ENCODE peak calls at places on chromosomes 2 and 18, in seven cellular contexts. One of them, this sample, is unnamed.

GRCh38 chr18:10170375-10170774 is 256.6 kb downstream of the VAPA start:
- DNase-seq in cardiac muscle cell: peak
- DNase-seq in progenitor cell of endocrine pancreas: no peak
- DNase-seq in nephron progenitor cell: no peak
- DNase-seq in neural crest cell: no peak
- DNase-seq in GM20000: no peak
- DNase-seq in WTC11: no peak
- DNase-seq in this sample: no peak

GRCh38 chr2:102033028-102033749 is 41.4 kb downstream of the IL1R2 start:
- DNase-seq in cardiac muscle cell: peak
- DNase-seq in progenitor cell of endocrine pancreas: no peak
- DNase-seq in nephron progenitor cell: no peak
- DNase-seq in neural crest cell: no peak
- DNase-seq in GM20000: no peak
- DNase-seq in WTC11: no peak
- DNase-seq in this sample: no peak

GRCh38 chr2:237429761-237430160 is 15.8 kb upstream of the COL6A3 start:
- DNase-seq in cardiac muscle cell: no peak
- DNase-seq in progenitor cell of endocrine pancreas: no peak
- DNase-seq in nephron progenitor cell: no peak
- DNase-seq in neural crest cell: no peak
- DNase-seq in GM20000: no peak
- DNase-seq in WTC11: no peak
- DNase-seq in this sample: no peak

GRCh38 chr2:176446718-176447414 is 177.6 kb downstream of the MTX2 start:
- DNase-seq in cardiac muscle cell: no peak
- DNase-seq in progenitor cell of endocrine pancreas: no peak
- DNase-seq in nephron progenitor cell: no peak
- DNase-seq in neural crest cell: no peak
- DNase-seq in GM20000: no peak
- DNase-seq in WTC11: no peak
- DNase-seq in this sample: no peak

GRCh38 chr2:27356056-27356381 is 545 bp downstream of the GTF3C2 start:
- DNase-seq in cardiac muscle cell: peak
- DNase-seq in progenitor cell of endocrine pancreas: no peak
- DNase-seq in nephron progenitor cell: peak
- DNase-seq in neural crest cell: peak
- DNase-seq in GM20000: no peak
- DNase-seq in WTC11: peak
- DNase-seq in this sample: no peak

GRCh38 chr18:48122816-48123215 is 192.4 kb upstream of the SMAD2 start:
- DNase-seq in cardiac muscle cell: no peak
- DNase-seq in progenitor cell of endocrine pancreas: no peak
- DNase-seq in nephron progenitor cell: no peak
- DNase-seq in neural crest cell: no peak
- DNase-seq in GM20000: no peak
- DNase-seq in WTC11: no peak
- DNase-seq in this sample: no peak

GRCh38 chr2:241540766-241541561 is 17.6 kb upstream of the BOK start:
- DNase-seq in cardiac muscle cell: peak
- DNase-seq in progenitor cell of endocrine pancreas: peak
- DNase-seq in nephron progenitor cell: peak
- DNase-seq in neural crest cell: peak
- DNase-seq in GM20000: peak
- DNase-seq in WTC11: peak
- DNase-seq in this sample: no peak

GRCh38 chr18:77065221-77065981 is 67.2 kb downstream of the MBP start:
- DNase-seq in cardiac muscle cell: peak
- DNase-seq in progenitor cell of endocrine pancreas: no peak
- DNase-seq in nephron progenitor cell: no peak
- DNase-seq in neural crest cell: no peak
- DNase-seq in GM20000: no peak
- DNase-seq in WTC11: no peak
- DNase-seq in this sample: peak

GRCh38 chr2:127449439-127449838 is 31.2 kb downstream of the PROC start:
- DNase-seq in cardiac muscle cell: no peak
- DNase-seq in progenitor cell of endocrine pancreas: no peak
- DNase-seq in nephron progenitor cell: no peak
- DNase-seq in neural crest cell: no peak
- DNase-seq in GM20000: no peak
- DNase-seq in WTC11: no peak
- DNase-seq in this sample: no peak

GRCh38 chr2:229431331-229431954 is 160.4 kb upstream of the PID1 start:
- DNase-seq in cardiac muscle cell: peak
- DNase-seq in progenitor cell of endocrine pancreas: no peak
- DNase-seq in nephron progenitor cell: no peak
- DNase-seq in neural crest cell: no peak
- DNase-seq in GM20000: no peak
- DNase-seq in WTC11: no peak
- DNase-seq in this sample: no peak

GRCh38 chr2:218963597-218963996 is 4.1 kb downstream of the CDK5R2 start:
- DNase-seq in cardiac muscle cell: peak
- DNase-seq in progenitor cell of endocrine pancreas: no peak
- DNase-seq in nephron progenitor cell: no peak
- DNase-seq in neural crest cell: no peak
- DNase-seq in GM20000: no peak
- DNase-seq in WTC11: no peak
- DNase-seq in this sample: no peak

GRCh38 chr18:26468931-26469340 is 79.4 kb downstream of the KCTD1 start:
- DNase-seq in cardiac muscle cell: no peak
- DNase-seq in progenitor cell of endocrine pancreas: peak
- DNase-seq in nephron progenitor cell: peak
- DNase-seq in neural crest cell: peak
- DNase-seq in GM20000: peak
- DNase-seq in WTC11: peak
- DNase-seq in this sample: no peak

GRCh38 chr2:24838541-24838940 is 45.3 kb downstream of the CENPO start:
- DNase-seq in cardiac muscle cell: no peak
- DNase-seq in progenitor cell of endocrine pancreas: no peak
- DNase-seq in nephron progenitor cell: no peak
- DNase-seq in neural crest cell: no peak
- DNase-seq in GM20000: no peak
- DNase-seq in WTC11: no peak
- DNase-seq in this sample: no peak

GRCh38 chr2:25582079-25582830 is 91.1 kb downstream of the DTNB start:
- DNase-seq in cardiac muscle cell: no peak
- DNase-seq in progenitor cell of endocrine pancreas: no peak
- DNase-seq in nephron progenitor cell: no peak
- DNase-seq in neural crest cell: no peak
- DNase-seq in GM20000: no peak
- DNase-seq in WTC11: no peak
- DNase-seq in this sample: no peak

GRCh38 chr2:2827691-2828315 is 496.7 kb upstream of the MYT1L start:
- DNase-seq in cardiac muscle cell: no peak
- DNase-seq in progenitor cell of endocrine pancreas: no peak
- DNase-seq in nephron progenitor cell: no peak
- DNase-seq in neural crest cell: no peak
- DNase-seq in GM20000: no peak
- DNase-seq in WTC11: no peak
- DNase-seq in this sample: no peak

GRCh38 chr2:165745916-165746315 is 48.1 kb downstream of the GALNT3 start:
- DNase-seq in cardiac muscle cell: peak
- DNase-seq in progenitor cell of endocrine pancreas: no peak
- DNase-seq in nephron progenitor cell: no peak
- DNase-seq in neural crest cell: no peak
- DNase-seq in GM20000: no peak
- DNase-seq in WTC11: no peak
- DNase-seq in this sample: peak

GRCh38 chr2:138922973-138923563 is 142.9 kb upstream of the NXPH2 start:
- DNase-seq in cardiac muscle cell: peak
- DNase-seq in progenitor cell of endocrine pancreas: no peak
- DNase-seq in nephron progenitor cell: no peak
- DNase-seq in neural crest cell: no peak
- DNase-seq in GM20000: no peak
- DNase-seq in WTC11: no peak
- DNase-seq in this sample: no peak

GRCh38 chr2:120305296-120305695 is 40.6 kb upstream of the INHBB start:
- DNase-seq in cardiac muscle cell: peak
- DNase-seq in progenitor cell of endocrine pancreas: no peak
- DNase-seq in nephron progenitor cell: no peak
- DNase-seq in neural crest cell: no peak
- DNase-seq in GM20000: no peak
- DNase-seq in WTC11: no peak
- DNase-seq in this sample: no peak
- TF ChIP-seq CTCF in cardiac muscle cell: peak
- TF ChIP-seq CTCF in progenitor cell of endocrine pancreas: peak
- TF ChIP-seq CTCF in nephron progenitor cell: no peak
- TF ChIP-seq CTCF in neural crest cell: peak
- TF ChIP-seq CTCF in GM20000: no peak
- TF ChIP-seq CTCF in WTC11: no peak
- TF ChIP-seq CTCF in this sample: no peak

DNA sequence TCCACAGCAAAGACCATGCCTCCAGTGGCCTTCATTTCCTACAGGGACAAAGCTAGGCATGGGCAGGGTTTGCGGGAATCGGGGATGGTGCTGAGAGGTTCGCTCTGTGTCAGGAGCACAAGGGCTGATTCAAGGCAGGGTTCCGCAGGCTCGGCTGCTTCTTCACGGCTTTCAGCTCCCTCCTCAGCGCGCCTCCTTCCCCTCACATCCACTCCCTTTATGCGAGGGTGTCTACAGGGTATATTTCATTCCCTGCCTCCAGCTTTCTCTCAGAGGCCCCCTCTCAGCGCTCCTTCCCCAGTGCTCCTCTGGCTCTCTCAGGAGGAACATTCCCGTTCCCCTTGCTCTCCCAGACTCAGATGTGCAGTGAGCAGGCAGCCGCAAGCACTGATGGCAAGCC is 78.7 kb upstream of the ASB18 start:
- DNase-seq in cardiac muscle cell: no peak
- DNase-seq in progenitor cell of endocrine pancreas: no peak
- DNase-seq in nephron progenitor cell: no peak
- DNase-seq in neural crest cell: no peak
- DNase-seq in GM20000: no peak
- DNase-seq in WTC11: no peak
- DNase-seq in this sample: no peak
- TF ChIP-seq CTCF in cardiac muscle cell: no peak
- TF ChIP-seq CTCF in progenitor cell of endocrine pancreas: no peak
- TF ChIP-seq CTCF in nephron progenitor cell: no peak
- TF ChIP-seq CTCF in neural crest cell: no peak
- TF ChIP-seq CTCF in GM20000: no peak
- TF ChIP-seq CTCF in WTC11: no peak
- TF ChIP-seq CTCF in this sample: no peak

GRCh38 chr2:187118331-187119099 is 269.5 kb upstream of the ZSWIM2 start:
- DNase-seq in cardiac muscle cell: no peak
- DNase-seq in progenitor cell of endocrine pancreas: no peak
- DNase-seq in nephron progenitor cell: no peak
- DNase-seq in neural crest cell: no peak
- DNase-seq in GM20000: no peak
- DNase-seq in WTC11: no peak
- DNase-seq in this sample: no peak
- TF ChIP-seq CTCF in cardiac muscle cell: no peak
- TF ChIP-seq CTCF in progenitor cell of endocrine pancreas: no peak
- TF ChIP-seq CTCF in nephron progenitor cell: no peak
- TF ChIP-seq CTCF in neural crest cell: no peak
- TF ChIP-seq CTCF in GM20000: no peak
- TF ChIP-seq CTCF in WTC11: no peak
- TF ChIP-seq CTCF in this sample: no peak

GRCh38 chr18:59268722-59269562 is 4.3 kb downstream of the RAX start:
- DNase-seq in cardiac muscle cell: peak
- DNase-seq in progenitor cell of endocrine pancreas: peak
- DNase-seq in nephron progenitor cell: peak
- DNase-seq in neural crest cell: peak
- DNase-seq in GM20000: peak
- DNase-seq in WTC11: peak
- DNase-seq in this sample: no peak
- TF ChIP-seq CTCF in cardiac muscle cell: no peak
- TF ChIP-seq CTCF in progenitor cell of endocrine pancreas: peak
- TF ChIP-seq CTCF in nephron progenitor cell: no peak
- TF ChIP-seq CTCF in neural crest cell: peak
- TF ChIP-seq CTCF in GM20000: peak
- TF ChIP-seq CTCF in WTC11: no peak
- TF ChIP-seq CTCF in this sample: no peak

GRCh38 chr2:32212293-32212692 is 46.6 kb downstream of the SLC30A6 start:
- DNase-seq in cardiac muscle cell: no peak
- DNase-seq in progenitor cell of endocrine pancreas: no peak
- DNase-seq in nephron progenitor cell: no peak
- DNase-seq in neural crest cell: no peak
- DNase-seq in GM20000: no peak
- DNase-seq in WTC11: no peak
- DNase-seq in this sample: no peak
- TF ChIP-seq CTCF in cardiac muscle cell: no peak
- TF ChIP-seq CTCF in progenitor cell of endocrine pancreas: no peak
- TF ChIP-seq CTCF in nephron progenitor cell: no peak
- TF ChIP-seq CTCF in neural crest cell: no peak
- TF ChIP-seq CTCF in GM20000: no peak
- TF ChIP-seq CTCF in WTC11: no peak
- TF ChIP-seq CTCF in this sample: no peak

GRCh38 chr2:108417254-108417653 is 31.8 kb upstream of the GCC2 start:
- DNase-seq in cardiac muscle cell: no peak
- DNase-seq in progenitor cell of endocrine pancreas: no peak
- DNase-seq in nephron progenitor cell: no peak
- DNase-seq in neural crest cell: no peak
- DNase-seq in GM20000: no peak
- DNase-seq in WTC11: peak
- DNase-seq in this sample: no peak
- TF ChIP-seq CTCF in cardiac muscle cell: no peak
- TF ChIP-seq CTCF in progenitor cell of endocrine pancreas: no peak
- TF ChIP-seq CTCF in nephron progenitor cell: no peak
- TF ChIP-seq CTCF in neural crest cell: no peak
- TF ChIP-seq CTCF in GM20000: no peak
- TF ChIP-seq CTCF in WTC11: no peak
- TF ChIP-seq CTCF in this sample: no peak

GRCh38 chr2:50674876-50675275 is 357.1 kb downstream of the NRXN1 start:
- DNase-seq in cardiac muscle cell: peak
- DNase-seq in progenitor cell of endocrine pancreas: no peak
- DNase-seq in nephron progenitor cell: no peak
- DNase-seq in neural crest cell: no peak
- DNase-seq in GM20000: no peak
- DNase-seq in WTC11: peak
- DNase-seq in this sample: no peak
- TF ChIP-seq CTCF in cardiac muscle cell: no peak
- TF ChIP-seq CTCF in progenitor cell of endocrine pancreas: no peak
- TF ChIP-seq CTCF in nephron progenitor cell: no peak
- TF ChIP-seq CTCF in neural crest cell: no peak
- TF ChIP-seq CTCF in GM20000: no peak
- TF ChIP-seq CTCF in WTC11: peak
- TF ChIP-seq CTCF in this sample: no peak

GRCh38 chr2:65901809-65902208 is 469.4 kb upstream of the SPRED2 start:
- DNase-seq in cardiac muscle cell: no peak
- DNase-seq in progenitor cell of endocrine pancreas: no peak
- DNase-seq in nephron progenitor cell: no peak
- DNase-seq in neural crest cell: no peak
- DNase-seq in GM20000: no peak
- DNase-seq in WTC11: no peak
- DNase-seq in this sample: no peak
- TF ChIP-seq CTCF in cardiac muscle cell: no peak
- TF ChIP-seq CTCF in progenitor cell of endocrine pancreas: no peak
- TF ChIP-seq CTCF in nephron progenitor cell: no peak
- TF ChIP-seq CTCF in neural crest cell: no peak
- TF ChIP-seq CTCF in GM20000: no peak
- TF ChIP-seq CTCF in WTC11: no peak
- TF ChIP-seq CTCF in this sample: no peak

GRCh38 chr2:70603066-70603465 is 49.4 kb upstream of the TGFA start:
- DNase-seq in cardiac muscle cell: no peak
- DNase-seq in progenitor cell of endocrine pancreas: no peak
- DNase-seq in nephron progenitor cell: no peak
- DNase-seq in neural crest cell: no peak
- DNase-seq in GM20000: no peak
- DNase-seq in WTC11: no peak
- DNase-seq in this sample: no peak
- TF ChIP-seq CTCF in cardiac muscle cell: no peak
- TF ChIP-seq CTCF in progenitor cell of endocrine pancreas: peak
- TF ChIP-seq CTCF in nephron progenitor cell: peak
- TF ChIP-seq CTCF in neural crest cell: peak
- TF ChIP-seq CTCF in GM20000: no peak
- TF ChIP-seq CTCF in WTC11: no peak
- TF ChIP-seq CTCF in this sample: no peak